ENCODE peak calls at places on chromosomes 12 and 14, in four cellular contexts. R, T, S and A are unnamed samples.

GRCh38 chr12:70774055-70774454 is 136.8 kb upstream of the PTPRB start:
- DNase-seq in S (no peak), R (no peak), T (no peak), A (no peak)

GRCh38 chr14:57865450-57866198 is at the start of gene SLC35F4:
- DNase-seq in R (peak; percentile 96), T (no peak), S (no peak), A (no peak)

GRCh38 chr12:62347922-62348650 is 87.9 kb downstream of the USP15 start:
- DNase-seq in R (no peak), S (no peak), T (no peak), A (peak; percentile 31)

GRCh38 chr14:70289138-70289537 is 70.3 kb downstream of the COX16 start:
- DNase-seq in T (no peak), R (no peak), S (no peak), A (no peak)

GRCh38 chr12:112179936-112180335 is 54.6 kb downstream of the TRAFD1 start:
- DNase-seq in R (no peak), T (no peak), S (no peak), A (no peak)

GRCh38 chr14:76910371-76910890 is 84.2 kb downstream of the LRRC74A start:
- DNase-seq in R (no peak), S (no peak), T (no peak), A (no peak)

GRCh38 chr14:30553311-30553989 is 5.5 kb upstream of the G2E3 start:
- DNase-seq in T (no peak), R (no peak), S (no peak), A (no peak)

GRCh38 chr14:97827746-97828145 is 1030.6 kb downstream of the VRK1 start:
- DNase-seq in T (no peak), R (no peak), S (no peak), A (no peak)

DNA sequence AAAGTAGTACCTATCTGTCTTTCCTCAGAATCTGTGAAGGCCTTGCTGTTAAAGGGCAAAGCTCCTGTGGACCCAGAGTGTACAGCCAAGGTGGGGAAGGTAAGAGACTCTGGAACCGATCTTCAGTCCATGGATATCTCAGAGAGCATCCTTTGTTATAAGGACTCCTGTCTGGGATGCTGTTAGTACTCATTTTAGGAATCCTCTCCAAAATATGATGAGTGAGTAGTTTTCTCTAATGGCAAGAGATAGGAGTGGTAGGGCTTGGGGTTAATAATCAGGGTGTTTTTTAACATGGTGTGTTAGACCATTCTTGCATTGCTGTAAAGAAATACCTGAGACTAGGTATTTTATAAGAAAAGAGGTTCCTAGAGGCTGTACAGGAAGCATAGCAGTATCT is 1.9 kb downstream of the PARP2 start:
- DNase-seq in S (no peak), T (no peak), R (no peak), A (no peak)
- H3K4me3 ChIP-seq in S (no peak overlapping the region), T (no peak overlapping the region), R (no peak overlapping the region), A (no peak overlapping the region)

GRCh38 chr12:57839996-57840395 is 6.5 kb downstream of the CTDSP2 start:
- DNase-seq in R (no peak), T (no peak), S (no peak), A (no peak)
- H3K4me3 ChIP-seq in R (no peak overlapping the region), T (peak overlapping the region; percentile 9), S (no peak overlapping the region), A (no peak overlapping the region)

GRCh38 chr12:26813812-26814211 is 19.2 kb downstream of the ITPR2 start:
- DNase-seq in T (no peak), S (no peak), R (no peak), A (no peak)

GRCh38 chr12:26808766-26809460 is 24.1 kb downstream of the ITPR2 start:
- DNase-seq in T (no peak), R (no peak), S (no peak), A (no peak)

GRCh38 chr12:26809611-26810298 is 23.2 kb downstream of the ITPR2 start:
- DNase-seq in R (no peak), T (no peak), S (no peak), A (no peak)

GRCh38 chr12:26807292-26807691 is 25.7 kb downstream of the ITPR2 start:
- DNase-seq in R (no peak), S (no peak), T (no peak), A (no peak)

GRCh38 chr12:26810330-26810729 is 22.7 kb downstream of the ITPR2 start:
- DNase-seq in S (no peak), T (no peak), R (peak; percentile 53), A (no peak)
- H3K4me3 ChIP-seq in S (no peak overlapping the region), T (no peak overlapping the region), R (no peak overlapping the region), A (no peak overlapping the region)

GRCh38 chr14:89165810-89166209 is 251.2 kb downstream of the FOXN3 start:
- DNase-seq in T (no peak), R (no peak), S (no peak), A (no peak)

GRCh38 chr14:89162586-89162985 is 254.4 kb downstream of the FOXN3 start:
- DNase-seq in S (no peak), R (no peak), T (no peak), A (no peak)

GRCh38 chr14:89165189-89165809 is 251.7 kb downstream of the FOXN3 start:
- DNase-seq in T (no peak), S (no peak), R (no peak), A (no peak)

GRCh38 chr14:89163237-89163636 is 253.8 kb downstream of the FOXN3 start:
- DNase-seq in T (no peak), R (no peak), S (no peak), A (no peak)

DNA sequence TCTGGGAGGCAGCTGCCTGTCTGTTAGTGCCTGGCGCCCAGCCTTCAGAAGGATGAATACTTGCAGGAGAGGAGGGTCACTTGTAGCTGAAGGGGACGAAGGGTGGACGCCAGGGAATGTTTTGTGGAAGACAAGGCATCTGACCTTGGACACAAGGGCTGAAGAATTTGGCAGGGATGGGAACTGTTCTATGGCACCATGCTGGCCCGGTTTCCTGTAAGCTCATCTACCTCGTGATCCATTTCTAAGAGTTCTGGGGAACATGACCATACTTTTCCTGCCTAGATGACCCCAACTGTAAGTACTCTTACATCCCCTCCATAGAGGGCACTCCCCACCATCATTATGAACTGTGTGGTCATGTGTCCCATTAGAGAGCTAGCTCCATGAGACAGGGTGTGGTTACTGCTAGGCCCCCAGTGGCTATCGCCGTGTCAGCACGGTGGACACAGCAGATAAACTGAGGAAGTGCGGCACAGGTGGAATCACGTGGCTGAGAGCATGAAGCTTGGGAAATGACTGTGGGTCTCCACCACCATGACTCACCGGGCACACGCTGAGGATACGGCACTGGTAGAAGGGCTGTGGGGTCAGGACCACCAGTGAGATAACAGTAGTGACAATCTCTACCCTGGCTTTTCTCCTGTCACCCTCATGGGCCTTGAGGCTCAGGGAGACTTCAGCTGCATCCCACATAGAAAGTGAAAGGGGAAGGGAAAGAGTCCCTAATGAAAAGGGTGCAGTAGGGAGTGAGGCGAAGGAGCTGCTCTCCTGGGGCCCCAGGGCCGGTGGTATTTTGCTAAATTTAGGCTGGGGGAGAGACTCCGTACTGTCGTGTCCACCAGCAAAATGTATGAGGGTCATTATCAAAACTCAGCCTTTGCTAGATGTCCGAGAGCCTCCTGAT is 252.6 kb downstream of the FOXN3 start:
- DNase-seq in R (no peak), S (no peak), T (no peak), A (no peak)
- H3K4me3 ChIP-seq in R (no peak overlapping the region), S (no peak overlapping the region), T (no peak overlapping the region), A (no peak overlapping the region)

DNA sequence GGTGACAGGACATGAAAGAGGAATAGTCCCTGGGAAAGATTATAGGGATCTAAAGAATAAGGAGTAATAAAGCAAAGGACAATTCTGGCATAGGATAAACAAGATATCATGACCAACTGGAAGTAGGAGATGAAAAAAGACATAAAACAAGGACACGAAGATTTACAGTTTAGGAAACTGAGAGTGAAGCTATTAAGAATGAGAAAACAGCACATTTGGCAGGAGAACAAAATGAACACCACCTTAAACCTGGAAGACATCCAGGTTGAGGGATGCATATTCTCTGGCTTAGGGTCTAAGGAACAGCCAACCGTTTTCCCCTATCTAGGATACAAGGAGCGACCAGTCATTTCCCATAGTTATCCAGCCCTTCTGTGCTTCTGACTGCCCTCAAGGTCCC is 1.9 kb downstream of the TRIP11 start:
- DNase-seq in S (no peak), R (no peak), T (no peak), A (no peak)
- H3K4me3 ChIP-seq in S (no peak overlapping the region), R (peak overlapping the region; percentile 63), T (peak overlapping the region; percentile 57), A (peak overlapping the region; percentile 75)